ENCODE peak calls at places on chromosomes 16 and 17, in eight cellular contexts. E, P, D, V, B, Q, Y and S are unnamed samples. For H3K27me3 and H3K4me1, the result is how much of the 10 kb centered on the place peaks cover.

GRCh38 chr16:4113358-4114256 is 2.6 kb downstream of the ADCY9 start:
- DNase-seq in Y (no peak), Q (no peak), V (no peak), P (no peak), D (no peak), B (no peak), E (no peak), S (no peak)

GRCh38 chr16:82082097-82082496 is 47.0 kb downstream of the HSD17B2 start:
- DNase-seq in B (no peak), P (no peak), Y (no peak), Q (no peak), V (no peak), D (no peak), E (no peak), S (no peak)

GRCh38 chr17:82332669-82333278 is 792 bp downstream of the SECTM1 start:
- DNase-seq in B (peak), Q (no peak), Y (no peak), V (no peak), D (peak), P (no peak), E (peak), S (no peak)

GRCh38 chr17:37079735-37080134 is 131.0 kb downstream of the AATF start:
- DNase-seq in P (no peak), E (peak), D (no peak), V (no peak), Y (peak), Q (no peak), B (no peak), S (no peak)

GRCh38 chr16:86016201-86016965 is 117.4 kb downstream of the IRF8 start:
- DNase-seq in V (peak), Y (peak), E (peak), Q (peak), D (peak), P (peak), B (peak), S (no peak)

GRCh38 chr17:62172492-62173291 is 107.6 kb upstream of the MED13 start:
- DNase-seq in D (no peak), B (no peak), E (no peak), Q (no peak), P (no peak), Y (no peak), V (no peak), S (no peak)

GRCh38 chr16:55661842-55662479 is 6.2 kb downstream of the SLC6A2 start:
- DNase-seq in E (no peak), P (no peak), B (peak), Y (no peak), Q (peak), V (no peak), D (peak), S (no peak)

GRCh38 chr16:11181889-11182279 is 74.1 kb downstream of the SOCS1 start:
- DNase-seq in P (no peak), Y (no peak), V (no peak), E (peak), Q (no peak), B (no peak), D (no peak), S (no peak)

GRCh38 chr17:50745631-50746030 is 21.7 kb downstream of the ANKRD40CL start:
- DNase-seq in V (no peak), D (no peak), B (no peak), Y (no peak), E (no peak), P (no peak), Q (no peak), S (no peak)

GRCh38 chr16:83928341-83929055 is 24.5 kb upstream of the OSGIN1 start:
- DNase-seq in Q (no peak), D (peak), Y (no peak), E (peak), P (no peak), B (peak), V (no peak), S (no peak)

GRCh38 chr17:22266231-22266630 is 573.9 kb downstream of the KCNJ18 start:
- DNase-seq in E (no peak), B (no peak), V (no peak), P (no peak), D (no peak), Y (no peak), Q (no peak), S (no peak)

GRCh38 chr17:44438634-44439033 is 49.2 kb upstream of the ITGA2B start:
- DNase-seq in Y (no peak), V (no peak), Q (no peak), E (no peak), B (no peak), P (no peak), D (no peak), S (peak)

GRCh38 chr17:36778458-36778857 is 158.8 kb upstream of the LHX1 start:
- DNase-seq in P (no peak), Y (no peak), E (no peak), B (no peak), Q (no peak), D (no peak), V (no peak), S (no peak)

GRCh38 chr17:44086364-44087311 is 16.1 kb downstream of the G6PC3 start:
- DNase-seq in E (peak), D (peak), B (peak), P (no peak), V (peak), Y (peak), Q (no peak), S (no peak)

GRCh38 chr16:84827131-84827574 is 7.4 kb downstream of the CRISPLD2 start:
- DNase-seq in D (no peak), E (peak), Y (no peak), B (no peak), P (no peak), V (peak), Q (no peak), S (no peak)

GRCh38 chr17:11296994-11297393 is 56.0 kb downstream of the SHISA6 start:
- DNase-seq in P (no peak), B (no peak), D (peak), Q (no peak), E (no peak), Y (no peak), V (no peak), S (no peak)

GRCh38 chr16:89123831-89124100 is 30.1 kb downstream of the ACSF3 start:
- DNase-seq in P (no peak), B (no peak), Y (no peak), D (no peak), Q (no peak), E (no peak), V (no peak), S (no peak)

GRCh38 chr17:81037783-81038733 is 3.1 kb downstream of the BAIAP2 start:
- DNase-seq in P (no peak), V (no peak), D (no peak), Y (no peak), B (no peak), E (no peak), Q (peak), S (no peak)

GRCh38 chr16:50502616-50503000 is 45.6 kb upstream of the NKD1 start:
- DNase-seq in Q (no peak), D (no peak), V (no peak), B (no peak), Y (no peak), E (no peak), P (no peak), S (no peak)

GRCh38 chr17:71472809-71473789 is 647.7 kb upstream of the SOX9 start:
- DNase-seq in V (no peak), E (peak), P (peak), B (no peak), D (peak), Y (peak), Q (no peak), S (no peak)

GRCh38 chr16:56956756-56957155 is 5.0 kb upstream of the CETP start:
- DNase-seq in B (no peak), Y (no peak), D (no peak), P (no peak), V (no peak), E (no peak), Q (peak), S (no peak)

GRCh38 chr17:20234266-20234665 is 225.1 kb downstream of the SPECC1 start:
- DNase-seq in V (no peak), Q (no peak), D (no peak), E (no peak), P (no peak), B (no peak), Y (no peak), S (no peak)

GRCh38 chr17:69144621-69145255 is 3.0 kb upstream of the ABCA6 start:
- DNase-seq in D (no peak), P (no peak), E (no peak), B (no peak), V (no peak), Y (no peak), Q (no peak), S (no peak)

GRCh38 chr17:37570527-37571093 is 38.6 kb downstream of the SYNRG start:
- DNase-seq in V (no peak), Q (no peak), P (peak), E (peak), Y (peak), D (peak), B (peak), S (no peak)

GRCh38 chr16:68470461-68471150 is 22.3 kb upstream of the SMPD3 start:
- DNase-seq in D (no peak), Y (no peak), Q (peak), E (no peak), P (peak), V (no peak), B (no peak), S (peak)

GRCh38 chr17:33291248-33292183 is 1.6 kb downstream of the ASIC2 start:
- DNase-seq in P (peak), Y (no peak), Q (no peak), V (no peak), D (no peak), E (peak), B (no peak), S (no peak)

GRCh38 chr16:19555938-19556778 is 655 bp downstream of the VPS35L start:
- DNase-seq in D (peak), B (no peak), P (peak), V (no peak), Q (no peak), E (peak), Y (no peak), S (no peak)
- TF ChIP-seq CTCF in D (no peak), B (no peak), P (no peak), V (no peak), Q (no peak), E (peak), Y (no peak), S (no peak)

GRCh38 chr17:48391460-48391859 is 38.6 kb downstream of the SKAP1 start:
- DNase-seq in Q (no peak), E (peak), V (no peak), P (no peak), Y (no peak), D (no peak), B (no peak), S (no peak)
- H3K27me3 ChIP-seq in Q (under half), E (under half), V (under half), P (under half), Y (under half), D (under half), B (under half), S (under half)

GRCh38 chr17:633133-633532 is 81.5 kb downstream of the VPS53 start:
- DNase-seq in Q (no peak), D (no peak), V (no peak), B (no peak), Y (no peak), E (no peak), P (no peak), S (no peak)

GRCh38 chr17:628089-628488 is 86.5 kb downstream of the VPS53 start:
- DNase-seq in V (no peak), Y (no peak), Q (no peak), B (no peak), P (no peak), E (no peak), D (no peak), S (no peak)

GRCh38 chr17:633641-634091 is 81.0 kb downstream of the VPS53 start:
- DNase-seq in P (no peak), Y (peak), Q (peak), B (no peak), D (no peak), V (no peak), E (no peak), S (no peak)

GRCh38 chr17:628507-628941 is 86.1 kb downstream of the VPS53 start:
- DNase-seq in P (no peak), E (peak), B (no peak), Q (no peak), D (no peak), V (no peak), Y (no peak), S (no peak)

DNA sequence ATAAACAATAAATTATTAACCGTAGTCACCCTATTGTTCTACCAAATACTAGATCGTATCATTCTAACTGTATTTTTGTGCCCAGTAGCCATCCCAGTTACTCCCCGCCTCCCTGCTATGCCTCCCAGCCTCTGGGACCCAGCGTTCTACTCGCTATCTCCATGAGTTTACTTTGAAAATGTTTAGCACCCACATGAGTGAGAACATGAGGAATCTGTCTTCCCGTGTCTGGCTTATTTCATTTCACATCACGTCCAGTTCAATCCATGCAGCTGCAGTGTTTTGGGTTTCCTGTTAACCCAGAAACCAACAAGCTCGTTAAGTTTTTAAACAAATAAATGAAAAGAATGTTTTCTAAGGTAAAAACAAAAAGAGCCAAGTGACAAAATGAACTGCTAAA is 82.1 kb downstream of the VPS53 start:
- DNase-seq in Q (no peak), D (no peak), V (no peak), Y (no peak), P (no peak), B (no peak), E (no peak), S (no peak)
- H3K4me1 ChIP-seq in Q (under half), D (under half), V (under half), Y (under half), P (under half), B (under half), E (under half), S (under half)

GRCh38 chr16:28218109-28218508 is 6.3 kb upstream of the XPO6 start:
- DNase-seq in Y (peak), D (peak), E (peak), B (no peak), Q (no peak), V (no peak), P (peak), S (no peak)
- TF ChIP-seq CTCF in Y (no peak), D (peak), E (peak), B (peak), Q (no peak), V (no peak), P (peak), S (no peak)

GRCh38 chr17:45751466-45751865 is 32.7 kb upstream of the CRHR1 start:
- DNase-seq in D (no peak), B (no peak), P (no peak), E (no peak), Q (peak), Y (no peak), V (no peak), S (no peak)
- H3K27me3 ChIP-seq in D (half or more), B (under half), P (under half), E (under half), Q (under half), Y (under half), V (under half), S (under half)

DNA sequence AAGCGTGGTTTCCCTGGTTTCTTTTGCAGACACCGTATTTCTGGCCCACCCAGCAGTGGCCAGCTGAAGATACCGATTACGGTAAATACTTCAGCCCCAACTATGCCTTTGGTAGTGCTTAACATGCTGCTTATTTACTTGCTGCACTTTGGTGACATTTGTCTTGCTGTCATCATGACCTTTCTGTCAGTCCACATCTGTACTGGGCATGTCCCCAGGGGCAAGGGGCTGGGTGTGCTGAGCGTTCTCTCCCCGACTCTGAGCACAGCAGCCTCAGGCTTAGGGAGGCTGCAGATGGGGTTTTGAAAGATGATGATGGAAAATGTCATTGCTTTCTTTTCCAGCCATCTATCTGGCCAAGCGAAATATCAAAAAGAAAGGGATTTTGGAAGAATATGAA is 23.3 kb downstream of the RGS9 start:
- DNase-seq in B (no peak), V (no peak), Q (no peak), E (no peak), Y (no peak), P (no peak), D (no peak), S (no peak)
- H3K4me1 ChIP-seq in B (under half), V (under half), Q (under half), E (under half), Y (under half), P (under half), D (under half), S (under half)

DNA sequence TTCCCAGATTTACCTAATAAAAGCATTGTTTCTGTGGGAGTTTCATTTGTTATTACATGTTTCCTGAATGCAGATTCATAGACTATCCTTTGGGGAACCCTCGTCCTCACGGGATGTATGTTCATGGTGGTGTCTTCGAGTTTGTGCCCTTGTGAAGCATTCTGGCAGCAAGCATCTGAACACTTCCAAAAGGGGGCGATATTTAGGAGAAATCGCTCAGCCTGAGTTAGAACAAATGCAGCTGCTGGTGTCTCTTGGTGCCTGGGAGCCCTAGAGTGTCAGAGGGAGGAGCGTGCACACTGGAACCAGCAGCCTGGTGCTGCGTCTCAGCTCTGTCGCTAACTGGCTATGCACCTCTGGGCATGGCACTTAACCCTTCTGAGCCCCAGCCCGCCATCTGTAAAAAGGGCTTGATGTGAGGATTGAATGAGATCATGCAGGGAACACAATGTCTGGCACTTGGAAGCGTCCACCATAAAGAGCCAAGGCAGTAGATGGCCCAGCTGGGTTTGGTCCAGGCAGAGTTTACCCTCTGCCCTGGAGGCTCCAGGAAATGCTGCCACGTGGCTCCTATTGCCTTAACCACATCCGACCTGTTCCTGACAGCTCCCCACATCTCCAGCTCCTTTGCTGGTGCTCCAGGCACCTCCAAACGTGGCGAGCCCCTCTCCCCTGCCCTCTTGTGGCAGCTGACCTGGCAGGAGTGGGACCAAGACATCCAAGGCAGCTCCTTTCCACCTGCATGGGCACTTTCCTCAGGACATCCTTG is 25.0 kb upstream of the C16orf78 start:
- DNase-seq in V (no peak), P (no peak), E (no peak), Y (no peak), D (no peak), Q (no peak), B (no peak), S (no peak)
- TF ChIP-seq CTCF in V (no peak), P (no peak), E (no peak), Y (no peak), D (peak), Q (no peak), B (no peak), S (no peak)

GRCh38 chr17:30238003-30238344 is 2.5 kb upstream of the SLC6A4 start:
- DNase-seq in Q (no peak), P (no peak), D (no peak), B (no peak), Y (no peak), V (no peak), E (no peak), S (no peak)
- H3K27me3 ChIP-seq in Q (under half), P (under half), D (under half), B (under half), Y (under half), V (under half), E (under half), S (under half)